ENCODE peak calls at places on chromosomes 3 and 15, in nine cellular contexts. P, I, G, C, Y, D, O, H and S are unnamed samples.

GRCh38 chr3:125165189-125165947 is 47.2 kb downstream of the SLC12A8 start:
- DNase-seq in P (peak), I (peak), G (peak), C (no peak), Y (peak), D (peak), O (no peak), H (peak), S (no peak)

GRCh38 chr3:189394599-189395121 is 222.9 kb downstream of the TPRG1 start:
- DNase-seq in P (no peak), I (no peak), G (no peak), C (no peak), Y (no peak), D (no peak), O (no peak), H (no peak), S (no peak)

GRCh38 chr15:43067717-43068461 is 37.9 kb downstream of the UBR1 start:
- DNase-seq in P (peak), I (peak), G (peak), C (no peak), Y (peak), D (no peak), O (no peak), H (peak), S (no peak)

GRCh38 chr3:42755681-42756578 is 17.1 kb downstream of the CCDC13 start:
- DNase-seq in P (peak), I (peak), G (peak), C (no peak), Y (peak), D (no peak), O (no peak), H (peak), S (peak)

GRCh38 chr3:108569336-108569735 is 19.9 kb downstream of the CIP2A start:
- DNase-seq in P (no peak), I (no peak), G (no peak), C (no peak), Y (no peak), D (no peak), O (no peak), H (no peak), S (no peak)

GRCh38 chr3:42711491-42712343 is 9.1 kb upstream of the HHATL start:
- DNase-seq in P (no peak), I (peak), G (no peak), C (no peak), Y (no peak), D (no peak), O (no peak), H (peak), S (no peak)

GRCh38 chr3:105367063-105367405 is 325 bp downstream of the ALCAM start:
- DNase-seq in P (no peak), I (no peak), G (no peak), C (peak), Y (no peak), D (peak), O (no peak), H (no peak), S (peak)

GRCh38 chr3:172066880-172067778 is 27.8 kb downstream of the FNDC3B start:
- DNase-seq in P (no peak), I (no peak), G (no peak), C (no peak), Y (no peak), D (no peak), O (no peak), H (no peak), S (no peak)

GRCh38 chr15:86591158-86591557 is 511.5 kb downstream of the AGBL1 start:
- DNase-seq in P (no peak), I (no peak), G (no peak), C (no peak), Y (no peak), D (no peak), O (no peak), H (no peak), S (no peak)

GRCh38 chr3:28198970-28199369 is 42.4 kb upstream of the CMC1 start:
- DNase-seq in P (no peak), I (no peak), G (no peak), C (no peak), Y (no peak), D (no peak), O (no peak), H (no peak), S (no peak)

DNA sequence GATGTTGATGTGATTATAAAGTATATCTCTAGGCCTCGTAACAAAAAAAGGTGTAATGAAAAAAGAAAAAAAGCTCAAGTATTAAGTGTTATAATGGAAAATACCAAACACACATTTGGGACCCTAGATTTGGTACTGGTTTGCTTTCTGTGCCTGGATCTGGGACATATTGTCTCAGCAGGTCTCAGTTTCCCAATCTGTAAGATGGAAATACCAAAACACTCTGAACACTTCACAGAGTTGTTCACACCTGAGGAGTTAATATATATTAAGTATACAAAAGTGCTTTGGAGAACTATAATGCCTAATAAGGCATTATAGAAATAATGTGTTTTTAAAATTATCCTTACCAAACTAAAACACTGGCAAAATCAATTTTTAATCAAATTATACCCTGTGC is 60.0 kb downstream of the CLASP2 start:
- DNase-seq in P (no peak), I (no peak), G (no peak), C (no peak), Y (no peak), D (no peak), O (no peak), H (no peak), S (no peak)
- H3K4me3 ChIP-seq in P (no peak), I (no peak), G (no peak), C (no peak), Y (no peak), D (peak), O (no peak), H (peak), S (no peak)

GRCh38 chr15:40044717-40045571 is 6.0 kb upstream of the SRP14 start:
- DNase-seq in P (peak), I (peak), G (peak), C (peak), Y (peak), D (peak), O (no peak), H (peak), S (peak)
- H3K4me3 ChIP-seq in P (no peak), I (no peak), G (peak), C (peak), Y (peak), D (peak), O (no peak), H (peak), S (peak)

GRCh38 chr15:41773332-41773728 is 954 bp upstream of the MAPKBP1 start:
- DNase-seq in P (no peak), I (no peak), G (no peak), C (no peak), Y (no peak), D (no peak), O (no peak), H (no peak), S (no peak)
- H3K4me3 ChIP-seq in P (peak), I (no peak), G (peak), C (peak), Y (peak), D (peak), O (peak), H (no peak), S (no peak)

GRCh38 chr3:184769771-184770170 is 42.2 kb upstream of the VPS8 start:
- DNase-seq in P (no peak), I (no peak), G (no peak), C (no peak), Y (no peak), D (no peak), O (no peak), H (no peak), S (no peak)
- H3K4me3 ChIP-seq in P (no peak), I (no peak), G (no peak), C (no peak), Y (no peak), D (no peak), O (no peak), H (no peak), S (no peak)

DNA sequence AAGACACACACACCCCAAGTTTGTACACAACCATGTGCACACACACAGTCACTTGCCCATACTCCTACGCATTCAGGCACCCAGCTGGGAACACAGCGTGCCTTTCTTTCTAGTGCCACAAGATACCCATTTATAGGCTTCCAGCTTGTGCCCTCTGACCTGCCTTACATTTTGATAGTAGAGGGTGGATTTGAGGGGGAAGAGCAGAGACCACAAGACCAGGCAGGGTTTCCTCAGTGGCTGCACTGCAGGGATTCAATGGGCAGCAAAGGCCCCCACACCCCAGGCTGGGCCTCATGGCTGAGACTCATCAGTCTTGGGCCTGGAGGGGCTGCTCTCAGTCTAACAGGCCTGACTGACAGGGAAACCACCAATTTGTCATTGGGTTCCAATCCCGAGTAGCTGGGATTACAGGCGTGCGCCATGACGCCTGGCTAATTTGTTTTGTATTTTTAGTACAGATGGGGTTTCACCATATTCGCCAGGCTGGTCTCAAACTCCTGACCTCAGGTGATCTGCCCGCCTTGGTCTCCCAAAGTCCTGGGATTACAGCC is 18.8 kb upstream of the ANKDD1A start:
- DNase-seq in P (no peak), I (no peak), G (no peak), C (no peak), Y (no peak), D (peak), O (no peak), H (no peak), S (no peak)
- H3K4me3 ChIP-seq in P (no peak), I (no peak), G (no peak), C (peak), Y (no peak), D (peak), O (no peak), H (no peak), S (peak)

GRCh38 chr15:56963126-56963525 is 44.7 kb downstream of the TCF12 start:
- DNase-seq in P (no peak), I (no peak), G (peak), C (no peak), Y (no peak), D (no peak), O (no peak), H (peak), S (no peak)
- H3K4me3 ChIP-seq in P (no peak), I (no peak), G (no peak), C (no peak), Y (no peak), D (no peak), O (no peak), H (no peak), S (no peak)